ENCODE peak calls at places on chromosome 22, in six cellular contexts. I is H9, P is neuronal stem cell, J is mesenchymal stem cell, Q is H1, B is trophoblast cell. Z is an unnamed sample.

GRCh38 chr22:32206774-32207758 is 2.2 kb upstream of the RFPL2 start:
- DNase-seq in I (peak; percentile 87), P (no peak), B (no peak), Q (peak; percentile 61), J (peak; percentile 5), Z (no peak)

GRCh38 chr22:26471522-26471921 is 12.1 kb downstream of the HPS4 start:
- DNase-seq in I (no peak), B (peak; percentile 60), J (peak; percentile 88), P (no peak), Q (no peak), Z (peak; percentile 83)

GRCh38 chr22:30883586-30884145 is 84.9 kb downstream of the MORC2 start:
- DNase-seq in I (no peak), Q (no peak), B (no peak), J (no peak), P (no peak), Z (no peak)

GRCh38 chr22:40128989-40129388 is 48.7 kb upstream of the TNRC6B start:
- DNase-seq in J (no peak), P (no peak), I (no peak), Q (no peak), B (no peak), Z (no peak)

GRCh38 chr22:44211256-44211945 is 30.7 kb downstream of the PARVG start:
- DNase-seq in P (no peak), J (no peak), B (no peak), Q (no peak), I (peak; percentile 11), Z (no peak)

GRCh38 chr22:36522662-36523061 is 6.3 kb downstream of the EIF3D start:
- DNase-seq in J (no peak), P (no peak), Q (no peak), I (no peak), B (no peak), Z (no peak)

GRCh38 chr22:27545071-27545470 is 256.5 kb downstream of the MN1 start:
- DNase-seq in Q (no peak), B (no peak), J (no peak), I (no peak), P (no peak), Z (no peak)

GRCh38 chr22:43572710-43573109 is 160.9 kb downstream of the MPPED1 start:
- DNase-seq in P (no peak), Q (no peak), B (no peak), J (no peak), I (no peak), Z (no peak)

GRCh38 chr22:36979016-36979415 is 40.2 kb downstream of the TST start:
- DNase-seq in I (no peak), B (no peak), J (no peak), P (no peak), Q (no peak), Z (no peak)

GRCh38 chr22:19723990-19724827 is 870 bp downstream of the GP1BB start:
- DNase-seq in Q (peak; percentile 79), P (peak; percentile 67), J (peak; percentile 46), I (peak; percentile 79), B (no peak), Z (peak; percentile 18)

GRCh38 chr22:20550851-20551744 is 43.7 kb downstream of the MED15 start:
- DNase-seq in P (no peak), Q (no peak), B (no peak), I (peak; percentile 72), J (peak; percentile 80), Z (peak; percentile 78)

GRCh38 chr22:42635531-42635930 is 4.9 kb downstream of the ATP5MGL start:
- DNase-seq in Q (no peak), B (peak; percentile 90), I (no peak), J (peak; percentile 93), P (no peak), Z (peak; percentile 90)

GRCh38 chr22:47238886-47239860 is 476.7 kb downstream of the TBC1D22A start:
- DNase-seq in P (no peak), Q (no peak), B (no peak), J (no peak), I (no peak), Z (no peak)

GRCh38 chr22:50000587-50001387 is 11.8 kb downstream of the IL17REL start:
- DNase-seq in Q (no peak), J (no peak), I (no peak), B (no peak), P (no peak), Z (no peak)

GRCh38 chr22:38315801-38316339 is 1.4 kb downstream of the CSNK1E start:
- DNase-seq in J (no peak), P (no peak), I (no peak), Q (no peak), B (no peak), Z (no peak)

GRCh38 chr22:38316340-38317236 is 645 bp downstream of the CSNK1E start:
- DNase-seq in B (no peak), J (peak; percentile 74), P (no peak), Q (peak; percentile 66), I (no peak), Z (peak; percentile 51)

GRCh38 chr22:38314140-38314991 is 2.9 kb downstream of the CSNK1E start:
- DNase-seq in J (peak; percentile 66), Q (no peak), B (no peak), P (no peak), I (no peak), Z (peak; percentile 75)

GRCh38 chr22:38313384-38313955 is 3.8 kb downstream of the CSNK1E start:
- DNase-seq in B (no peak), Q (no peak), I (no peak), J (peak; percentile 95), P (no peak), Z (peak; percentile 96)

GRCh38 chr22:38314992-38315800 is 2.0 kb downstream of the CSNK1E start:
- DNase-seq in J (peak; percentile 45), I (no peak), Q (no peak), B (no peak), P (no peak), Z (peak; percentile 35)
- H2BK5ac ChIP-seq in J (no peak overlapping the region), I (no peak overlapping the region), Q (peak overlapping the region; percentile 20), B (peak overlapping the region; percentile 31), P (no peak overlapping the region), Z (peak overlapping the region; percentile 94)

DNA sequence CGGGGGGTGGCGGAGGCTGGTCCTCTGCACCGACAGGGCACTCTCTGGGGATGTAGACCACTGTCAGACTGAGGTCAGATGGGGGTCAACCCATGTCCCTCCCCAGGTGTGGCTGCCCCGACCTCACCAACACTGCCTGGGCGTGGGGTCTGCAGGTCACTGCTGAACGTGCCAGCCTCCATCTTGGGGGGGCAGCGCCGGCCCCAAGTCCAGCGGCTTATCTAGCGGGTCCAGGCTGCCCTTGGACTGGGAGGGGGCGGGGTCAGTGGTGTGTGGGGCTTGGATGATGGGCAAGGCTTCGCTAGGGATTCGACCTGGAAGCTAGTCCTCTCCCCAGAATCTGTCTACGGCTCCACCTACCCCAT is 178.2 kb downstream of the IGLL1 start:
- DNase-seq in P (no peak), B (no peak), I (no peak), J (no peak), Q (no peak), Z (no peak)
- H2AFZ ChIP-seq in P (no peak overlapping the region), B (peak overlapping the region; percentile 54), I (no peak overlapping the region), J (no peak overlapping the region), Q (no peak overlapping the region), Z (no peak overlapping the region)

GRCh38 chr22:29470159-29470855 is 9.7 kb upstream of the NEFH start:
- DNase-seq in P (peak; percentile 84), J (peak; percentile 40), I (peak; percentile 92), Q (peak; percentile 99), B (peak; percentile 44), Z (peak; percentile 24)
- H2BK5ac ChIP-seq in P (no peak overlapping the region), J (peak overlapping the region; percentile 32), I (no peak overlapping the region), Q (no peak overlapping the region), B (no peak overlapping the region), Z (no peak overlapping the region)

GRCh38 chr22:45286854-45287551 is 2.3 kb downstream of the UPK3A start:
- DNase-seq in J (no peak), P (no peak), B (no peak), Q (no peak), I (no peak), Z (no peak)

GRCh38 chr22:45291931-45292290 is 7.2 kb downstream of the UPK3A start:
- DNase-seq in I (no peak), Q (no peak), P (no peak), B (no peak), J (no peak), Z (no peak)

GRCh38 chr22:45291061-45291930 is 6.5 kb downstream of the UPK3A start:
- DNase-seq in B (no peak), J (no peak), Q (no peak), P (no peak), I (no peak), Z (no peak)

GRCh38 chr22:45292675-45293402 is 8.1 kb downstream of the UPK3A start:
- DNase-seq in P (no peak), I (no peak), B (no peak), Q (no peak), J (no peak), Z (no peak)

DNA sequence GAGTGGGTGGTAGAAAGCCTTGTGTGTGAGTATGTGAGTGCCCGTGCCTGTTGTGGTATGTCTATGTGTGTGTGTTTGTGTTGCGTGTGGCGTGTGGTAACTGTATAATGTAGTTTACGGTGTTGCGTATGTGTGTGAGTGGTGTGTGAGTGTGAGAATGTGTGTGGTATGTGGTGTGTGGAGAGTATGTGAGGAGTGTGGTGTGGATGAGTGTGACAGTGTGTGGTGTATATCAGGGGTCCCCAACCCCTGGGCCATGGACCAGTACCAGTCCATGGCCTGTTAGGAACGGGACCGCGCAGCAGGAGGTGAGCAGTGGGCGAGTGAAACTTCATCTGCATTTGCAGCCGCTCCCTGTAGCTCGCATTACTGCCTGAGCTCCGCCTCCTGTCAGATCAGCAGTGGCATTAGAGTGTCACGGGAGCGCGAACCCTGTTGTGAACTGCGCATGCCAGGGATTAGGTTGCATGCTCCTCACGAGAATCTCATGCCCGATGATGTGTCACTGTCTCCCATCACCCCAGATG is 5.7 kb downstream of the UPK3A start:
- DNase-seq in J (peak; percentile 83), Q (no peak), P (no peak), I (peak; percentile 63), B (peak; percentile 27), Z (peak; percentile 83)
- H2AFZ ChIP-seq in J (peak overlapping the region; percentile 37), Q (no peak overlapping the region), P (no peak overlapping the region), I (no peak overlapping the region), B (no peak overlapping the region), Z (peak overlapping the region; percentile 91)

DNA sequence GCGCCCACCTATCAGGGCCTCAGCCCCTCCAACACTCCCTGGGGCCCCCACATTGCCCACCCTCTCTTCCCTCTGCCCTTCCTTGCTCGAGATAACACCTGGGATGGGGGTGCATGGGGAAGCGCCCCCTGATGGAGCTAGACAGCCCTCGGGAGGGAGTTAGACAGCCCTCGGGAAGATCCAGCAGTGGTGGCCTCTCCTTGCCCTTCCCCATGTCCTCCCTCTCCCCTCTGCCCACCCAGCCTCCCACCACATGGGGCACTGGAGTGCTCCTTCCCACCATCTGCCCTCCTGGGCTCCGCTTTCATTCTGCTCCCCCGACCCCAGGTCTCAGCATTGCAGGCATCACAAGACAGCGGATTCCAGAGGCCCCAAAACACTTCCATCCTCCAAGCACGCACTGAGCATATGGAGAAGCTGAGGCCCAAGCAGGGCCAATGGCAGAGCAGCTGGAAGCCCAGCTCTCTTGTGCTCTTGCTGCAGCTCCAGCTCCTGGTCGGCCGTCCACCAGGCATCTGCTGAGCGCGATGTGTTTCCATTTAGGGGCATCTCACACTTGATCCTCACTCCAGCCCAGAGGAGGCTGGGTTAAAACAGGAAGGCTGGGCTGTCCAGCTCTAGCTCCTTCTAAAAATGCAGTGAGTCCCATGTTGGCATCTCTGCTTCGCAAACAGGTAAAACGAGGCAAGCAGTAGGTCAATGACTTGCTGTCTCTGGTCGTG is 65.6 kb downstream of the IGLL1 start:
- DNase-seq in I (peak; percentile 51), B (no peak), Q (peak; percentile 50), J (no peak), P (no peak), Z (no peak)
- H2BK5ac ChIP-seq in I (no peak overlapping the region), B (no peak overlapping the region), Q (no peak overlapping the region), J (no peak overlapping the region), P (peak overlapping the region; percentile 69), Z (no peak overlapping the region)

GRCh38 chr22:24592846-24593809 is at the start of gene LRRC75B:
- DNase-seq in P (peak; percentile 77), J (peak; percentile 84), I (peak; percentile 89), B (peak; percentile 15), Q (peak; percentile 91), Z (peak; percentile 85)
- H2AFZ ChIP-seq in P (peak within 1 kb of the TSS; percentile 95), J (peak within 1 kb of the TSS; percentile 81), I (no peak within 1 kb of the TSS), B (peak within 1 kb of the TSS; percentile 38), Q (peak within 1 kb of the TSS; percentile 65), Z (peak within 1 kb of the TSS; percentile 92)